ENCODE peak calls at places on chromosomes 1 and 21, in eight cellular contexts. Y, R, Q, A, J, U, C and F are unnamed samples.

GRCh38 chr1:98496246-98496995 is 165.1 kb upstream of the SNX7 start:
- ATAC-seq in Y (no peak), R (no peak), Q (no peak), A (no peak), J (no peak), U (no peak), C (no peak), F (no peak)

GRCh38 chr1:15678578-15678977 is 5.5 kb upstream of the PLEKHM2 start:
- ATAC-seq in Y (peak; percentile 65), R (peak; percentile 29), Q (peak; percentile 68), A (peak; percentile 35), J (no peak), U (no peak), C (no peak), F (no peak)

GRCh38 chr1:94383966-94384408 is 34.2 kb upstream of the ABCD3 start:
- ATAC-seq in Y (peak; percentile 75), R (no peak), Q (peak; percentile 87), A (no peak), J (peak; percentile 69), U (peak; percentile 65), C (no peak), F (no peak)

GRCh38 chr1:161805399-161806197 is 39.5 kb downstream of the ATF6 start:
- ATAC-seq in Y (no peak), R (no peak), Q (no peak), A (no peak), J (no peak), U (no peak), C (no peak), F (no peak)

GRCh38 chr1:88936760-88937342 is 45.5 kb upstream of the GTF2B start:
- ATAC-seq in Y (no peak), R (no peak), Q (peak; percentile 19), A (no peak), J (no peak), U (no peak), C (peak; percentile 50), F (peak; percentile 22)

GRCh38 chr1:48006318-48006717 is 9.1 kb upstream of the TRABD2B start:
- ATAC-seq in Y (no peak), R (no peak), Q (no peak), A (no peak), J (no peak), U (no peak), C (no peak), F (no peak)

GRCh38 chr1:46309401-46310159 is 6.1 kb downstream of the UQCRH start:
- ATAC-seq in Y (no peak), R (no peak), Q (no peak), A (no peak), J (no peak), U (no peak), C (no peak), F (no peak)

GRCh38 chr1:242199861-242200458 is 201.1 kb upstream of the MAP1LC3C start:
- ATAC-seq in Y (no peak), R (no peak), Q (no peak), A (no peak), J (no peak), U (no peak), C (no peak), F (no peak)

GRCh38 chr1:1832820-1833219 is 54.5 kb upstream of the NADK start:
- ATAC-seq in Y (peak; percentile 34), R (no peak), Q (peak; percentile 53), A (no peak), J (no peak), U (peak; percentile 26), C (peak; percentile 44), F (no peak)

GRCh38 chr21:41508415-41509205 is 652 bp upstream of the TMPRSS2 start:
- ATAC-seq in Y (no peak), R (no peak), Q (no peak), A (no peak), J (peak; percentile 7), U (no peak), C (peak; percentile 37), F (no peak)

GRCh38 chr1:54816130-54816529 is 15.0 kb upstream of the TTC22 start:
- ATAC-seq in Y (no peak), R (no peak), Q (no peak), A (no peak), J (no peak), U (no peak), C (no peak), F (no peak)

GRCh38 chr1:33164120-33164519 is 17.7 kb downstream of the TRIM62 start:
- ATAC-seq in Y (no peak), R (no peak), Q (no peak), A (no peak), J (no peak), U (no peak), C (peak; percentile 29), F (no peak)

GRCh38 chr21:45357436-45358260 is 47.3 kb upstream of the COL18A1 start:
- ATAC-seq in Y (no peak), R (no peak), Q (no peak), A (no peak), J (peak; percentile 73), U (peak; percentile 73), C (no peak), F (peak; percentile 71)

GRCh38 chr1:192535916-192536662 is 39.5 kb upstream of the RGS1 start:
- ATAC-seq in Y (peak; percentile 11), R (no peak), Q (peak; percentile 70), A (no peak), J (no peak), U (no peak), C (no peak), F (no peak)

GRCh38 chr1:113975211-113975895 is 3.9 kb upstream of the OLFML3 start:
- ATAC-seq in Y (peak; percentile 80), R (no peak), Q (peak; percentile 87), A (no peak), J (no peak), U (no peak), C (no peak), F (no peak)

GRCh38 chr1:107525146-107525545 is 384.3 kb downstream of the NTNG1 start:
- ATAC-seq in Y (no peak), R (no peak), Q (peak; percentile 49), A (no peak), J (no peak), U (no peak), C (no peak), F (no peak)

GRCh38 chr21:42746240-42746592 is 92.8 kb downstream of the PDE9A start:
- ATAC-seq in Y (peak; percentile 17), R (no peak), Q (no peak), A (peak; percentile 6), J (no peak), U (no peak), C (no peak), F (no peak)

GRCh38 chr1:237542525-237543418 is 347.9 kb downstream of the ZP4 start:
- ATAC-seq in Y (no peak), R (no peak), Q (no peak), A (no peak), J (peak; percentile 59), U (peak; percentile 24), C (no peak), F (no peak)

GRCh38 chr1:52914463-52914862 is 7.1 kb downstream of the ECHDC2 start:
- ATAC-seq in Y (no peak), R (no peak), Q (no peak), A (no peak), J (no peak), U (no peak), C (no peak), F (no peak)

GRCh38 chr1:67558449-67559193 is 126.4 kb upstream of the GADD45A start:
- ATAC-seq in Y (no peak), R (no peak), Q (no peak), A (no peak), J (no peak), U (no peak), C (peak; percentile 67), F (peak; percentile 29)

GRCh38 chr1:10509823-10510509 is 35.2 kb downstream of the PEX14 start:
- ATAC-seq in Y (no peak), R (no peak), Q (no peak), A (no peak), J (no peak), U (no peak), C (no peak), F (no peak)

GRCh38 chr21:14995695-14996490 is 68.9 kb downstream of the NRIP1 start:
- ATAC-seq in Y (no peak), R (no peak), Q (no peak), A (no peak), J (no peak), U (no peak), C (no peak), F (no peak)

GRCh38 chr1:157806431-157807149 is 13.3 kb downstream of the FCRL1 start:
- ATAC-seq in Y (no peak), R (peak; percentile 91), Q (no peak), A (peak; percentile 96), J (no peak), U (no peak), C (no peak), F (no peak)

GRCh38 chr1:88773540-88774150 is 89.6 kb downstream of the PKN2 start:
- ATAC-seq in Y (peak; percentile 77), R (no peak), Q (peak; percentile 48), A (no peak), J (no peak), U (no peak), C (no peak), F (no peak)

GRCh38 chr1:29876902-29877301 is 640.6 kb downstream of the PTPRU start:
- ATAC-seq in Y (no peak), R (no peak), Q (no peak), A (no peak), J (no peak), U (no peak), C (peak; percentile 83), F (no peak)

GRCh38 chr1:115355069-115355468 is 17.0 kb upstream of the NGF start:
- ATAC-seq in Y (no peak), R (no peak), Q (no peak), A (no peak), J (peak; percentile 48), U (peak; percentile 15), C (no peak), F (no peak)

GRCh38 chr1:83839566-83840173 is 159.3 kb downstream of the TTLL7 start:
- ATAC-seq in Y (no peak), R (no peak), Q (no peak), A (no peak), J (no peak), U (no peak), C (peak; percentile 59), F (no peak)

GRCh38 chr1:110207831-110208230 is 2.3 kb upstream of the KCNC4 start:
- ATAC-seq in Y (peak; percentile 24), R (no peak), Q (peak; percentile 22), A (peak; percentile 15), J (no peak), U (peak; percentile 44), C (peak; percentile 68), F (no peak)

GRCh38 chr1:111406325-111406768 is 21.2 kb downstream of the OVGP1 start:
- ATAC-seq in Y (peak; percentile 93), R (peak; percentile 98), Q (peak; percentile 75), A (peak; percentile 97), J (peak; percentile 78), U (peak; percentile 68), C (no peak), F (no peak)

GRCh38 chr1:43270421-43271095 is 775 bp downstream of the TMEM125 start:
- ATAC-seq in Y (peak; percentile 25), R (no peak), Q (peak; percentile 18), A (peak; percentile 43), J (peak; percentile 47), U (peak; percentile 53), C (peak; percentile 66), F (no peak)